ENCODE peak calls at places on chromosome 6, in six cellular contexts. D is mammary epithelial cell, Z is AG04450, Y is heart left ventricle, L is caudate nucleus, J is iPS DF 19.7. W is an unnamed sample.
A peak's percentile ranks its signal among the peaks of the same experiment; 100 is the strongest.

GRCh38 chr6:56040271-56040670 is 164.9 kb upstream of the BMP5 start:
- DNase-seq in D (peak; percentile 69), Z (no peak), Y (no peak), L (no peak), J (no peak), W (no peak)

GRCh38 chr6:126052485-126052884 is 66.1 kb downstream of the TRMT11 start:
- DNase-seq in D (no peak), Z (no peak), Y (no peak), L (no peak), J (no peak), W (no peak)

GRCh38 chr6:22313796-22314195 is 17.0 kb upstream of the PRL start:
- DNase-seq in D (no peak), Z (no peak), Y (no peak), L (no peak), J (no peak), W (no peak)

GRCh38 chr6:116616757-116617093 is 446 bp downstream of the RSPH4A start:
- DNase-seq in D (no peak), Z (no peak), Y (peak; percentile 29), L (peak; percentile 37), J (no peak), W (no peak)

GRCh38 chr6:142845624-142846458 is 99.1 kb downstream of the HIVEP2 start:
- DNase-seq in D (peak; percentile 64), Z (no peak), Y (peak; percentile 95), L (peak; percentile 52), J (no peak), W (peak; percentile 87)

GRCh38 chr6:155128971-155129370 is 133.9 kb downstream of the TIAM2 start:
- DNase-seq in D (no peak), Z (no peak), Y (no peak), L (no peak), J (no peak), W (no peak)

GRCh38 chr6:38901802-38902522 is 146.6 kb upstream of the GLP1R start:
- DNase-seq in D (no peak), Z (no peak), Y (no peak), L (no peak), J (peak; percentile 23), W (no peak)

GRCh38 chr6:93786474-93787330 is 367.3 kb upstream of the EPHA7 start:
- DNase-seq in D (no peak), Z (no peak), Y (no peak), L (no peak), J (peak; percentile 96), W (no peak)

GRCh38 chr6:156956286-156956685 is 179.1 kb downstream of the ARID1B start:
- DNase-seq in D (no peak), Z (no peak), Y (no peak), L (no peak), J (no peak), W (no peak)

GRCh38 chr6:41984623-41985022 is 43.0 kb upstream of the CCND3 start:
- DNase-seq in D (no peak), Z (no peak), Y (no peak), L (no peak), J (no peak), W (no peak)

GRCh38 chr6:22636450-22636849 is 67.1 kb downstream of the HDGFL1 start:
- DNase-seq in D (no peak), Z (no peak), Y (no peak), L (no peak), J (no peak), W (no peak)

GRCh38 chr6:162698440-162698839 is 29.1 kb downstream of the PRKN start:
- DNase-seq in D (no peak), Z (no peak), Y (no peak), L (no peak), J (no peak), W (no peak)

GRCh38 chr6:138371720-138372119 is 6.0 kb upstream of the SMIM28 start:
- DNase-seq in D (no peak), Z (no peak), Y (no peak), L (no peak), J (no peak), W (no peak)

GRCh38 chr6:91082311-91082803 is 495.5 kb upstream of the MAP3K7 start:
- DNase-seq in D (peak; percentile 1), Z (no peak), Y (no peak), L (no peak), J (no peak), W (no peak)

GRCh38 chr6:117266267-117266797 is 974 bp downstream of the VGLL2 start:
- DNase-seq in D (no peak), Z (no peak), Y (no peak), L (no peak), J (no peak), W (no peak)

GRCh38 chr6:11650297-11650696 is 112.7 kb downstream of the TMEM170B start:
- DNase-seq in D (no peak), Z (peak; percentile 72), Y (peak; percentile 44), L (no peak), J (peak; percentile 91), W (no peak)

GRCh38 chr6:3237761-3238662 is 10.6 kb upstream of the TUBB2B start:
- DNase-seq in D (no peak), Z (no peak), Y (no peak), L (no peak), J (no peak), W (peak; percentile 63)

W was measured in tibial artery.